ENCODE peak calls at places on chromosome 9, in seven cellular contexts. One of them, this sample, is unnamed.

GRCh38 chr9:27749838-27750237 is 176.6 kb upstream of the C9orf72 start:
- DNase-seq in HepG2: no peak
- DNase-seq in tibial nerve: no peak
- DNase-seq in cardiac muscle cell: no peak
- DNase-seq in right lobe of liver: no peak
- DNase-seq in left lung: no peak
- DNase-seq in left ventricle myocardium inferior: no peak
- DNase-seq in this sample: no peak

GRCh38 chr9:36218411-36218901 is 27.7 kb downstream of the CLTA start:
- DNase-seq in cardiac muscle cell: no peak
- DNase-seq in HepG2: no peak
- DNase-seq in tibial nerve: no peak
- DNase-seq in right lobe of liver: no peak
- DNase-seq in left lung: no peak
- DNase-seq in left ventricle myocardium inferior: no peak
- DNase-seq in this sample: no peak

GRCh38 chr9:133684461-133685361 is 48.5 kb downstream of the DBH start:
- DNase-seq in left ventricle myocardium inferior: peak; percentile 31
- DNase-seq in HepG2: no peak
- DNase-seq in cardiac muscle cell: no peak
- DNase-seq in left lung: peak; percentile 68
- DNase-seq in tibial nerve: no peak
- DNase-seq in right lobe of liver: no peak
- DNase-seq in this sample: peak; percentile 44

GRCh38 chr9:13491138-13491492 is 211.6 kb upstream of the MPDZ start:
- DNase-seq in right lobe of liver: no peak
- DNase-seq in cardiac muscle cell: no peak
- DNase-seq in tibial nerve: no peak
- DNase-seq in HepG2: no peak
- DNase-seq in left ventricle myocardium inferior: no peak
- DNase-seq in left lung: no peak
- DNase-seq in this sample: no peak

GRCh38 chr9:127553793-127554192 is 58.3 kb upstream of the STXBP1 start:
- DNase-seq in HepG2: no peak
- DNase-seq in left lung: no peak
- DNase-seq in tibial nerve: no peak
- DNase-seq in right lobe of liver: no peak
- DNase-seq in cardiac muscle cell: no peak
- DNase-seq in left ventricle myocardium inferior: no peak
- DNase-seq in this sample: no peak

GRCh38 chr9:37992924-37993349 is 76.1 kb downstream of the SHB start:
- DNase-seq in HepG2: no peak
- DNase-seq in right lobe of liver: no peak
- DNase-seq in left lung: no peak
- DNase-seq in left ventricle myocardium inferior: no peak
- DNase-seq in tibial nerve: no peak
- DNase-seq in cardiac muscle cell: no peak
- DNase-seq in this sample: no peak

GRCh38 chr9:8832956-8833355 is 1033.4 kb upstream of the DMAC1 start:
- DNase-seq in HepG2: no peak
- DNase-seq in tibial nerve: no peak
- DNase-seq in right lobe of liver: no peak
- DNase-seq in cardiac muscle cell: no peak
- DNase-seq in left ventricle myocardium inferior: no peak
- DNase-seq in left lung: no peak
- DNase-seq in this sample: no peak

GRCh38 chr9:92147030-92147853 is 32.0 kb upstream of the SPTLC1 start:
- DNase-seq in cardiac muscle cell: no peak
- DNase-seq in left ventricle myocardium inferior: peak; percentile 43
- DNase-seq in HepG2: no peak
- DNase-seq in left lung: no peak
- DNase-seq in right lobe of liver: no peak
- DNase-seq in tibial nerve: no peak
- DNase-seq in this sample: peak; percentile 75

GRCh38 chr9:75912951-75913350 is 22.5 kb downstream of the PCSK5 start:
- DNase-seq in HepG2: no peak
- DNase-seq in cardiac muscle cell: no peak
- DNase-seq in left lung: no peak
- DNase-seq in left ventricle myocardium inferior: no peak
- DNase-seq in tibial nerve: no peak
- DNase-seq in right lobe of liver: no peak
- DNase-seq in this sample: no peak

GRCh38 chr9:14351206-14351605 is 37.3 kb upstream of the NFIB start:
- DNase-seq in left lung: no peak
- DNase-seq in HepG2: no peak
- DNase-seq in right lobe of liver: no peak
- DNase-seq in cardiac muscle cell: no peak
- DNase-seq in tibial nerve: no peak
- DNase-seq in left ventricle myocardium inferior: peak; percentile 63
- DNase-seq in this sample: no peak

GRCh38 chr9:70044450-70045307 is 1.0 kb downstream of the MAMDC2 start:
- DNase-seq in tibial nerve: no peak
- DNase-seq in left ventricle myocardium inferior: peak; percentile 25
- DNase-seq in HepG2: no peak
- DNase-seq in cardiac muscle cell: peak; percentile 14
- DNase-seq in left lung: peak; percentile 79
- DNase-seq in right lobe of liver: peak; percentile 38
- DNase-seq in this sample: no peak

GRCh38 chr9:88852794-88853193 is 138.5 kb upstream of the S1PR3 start:
- DNase-seq in tibial nerve: no peak
- DNase-seq in cardiac muscle cell: no peak
- DNase-seq in HepG2: no peak
- DNase-seq in left lung: no peak
- DNase-seq in left ventricle myocardium inferior: peak; percentile 27
- DNase-seq in right lobe of liver: no peak
- DNase-seq in this sample: no peak

GRCh38 chr9:115657695-115658094 is 495.9 kb upstream of the PAPPA start:
- DNase-seq in HepG2: no peak
- DNase-seq in tibial nerve: no peak
- DNase-seq in cardiac muscle cell: no peak
- DNase-seq in right lobe of liver: no peak
- DNase-seq in left lung: no peak
- DNase-seq in left ventricle myocardium inferior: no peak
- DNase-seq in this sample: no peak

GRCh38 chr9:136014147-136014927 is 53.2 kb upstream of the UBAC1 start:
- DNase-seq in left ventricle myocardium inferior: no peak
- DNase-seq in HepG2: no peak
- DNase-seq in right lobe of liver: peak; percentile 16
- DNase-seq in cardiac muscle cell: no peak
- DNase-seq in tibial nerve: no peak
- DNase-seq in left lung: no peak
- DNase-seq in this sample: peak; percentile 41

GRCh38 chr9:112233769-112234168 is 58.7 kb upstream of the SUSD1 start:
- DNase-seq in HepG2: peak; percentile 18
- DNase-seq in tibial nerve: no peak
- DNase-seq in cardiac muscle cell: no peak
- DNase-seq in left ventricle myocardium inferior: no peak
- DNase-seq in right lobe of liver: peak; percentile 31
- DNase-seq in left lung: no peak
- DNase-seq in this sample: no peak

GRCh38 chr9:113631811-113632665 is 168.5 kb downstream of the RGS3 start:
- DNase-seq in left lung: peak; percentile 6
- DNase-seq in tibial nerve: no peak
- DNase-seq in left ventricle myocardium inferior: no peak
- DNase-seq in right lobe of liver: no peak
- DNase-seq in HepG2: no peak
- DNase-seq in cardiac muscle cell: no peak
- DNase-seq in this sample: no peak

GRCh38 chr9:121963542-121963995 is 129.5 kb downstream of the TTLL11 start:
- DNase-seq in HepG2: no peak
- DNase-seq in left ventricle myocardium inferior: no peak
- DNase-seq in left lung: no peak
- DNase-seq in tibial nerve: no peak
- DNase-seq in cardiac muscle cell: no peak
- DNase-seq in right lobe of liver: no peak
- DNase-seq in this sample: no peak

GRCh38 chr9:114754574-114754973 is 51.3 kb downstream of the TNFSF15 start:
- DNase-seq in cardiac muscle cell: no peak
- DNase-seq in right lobe of liver: no peak
- DNase-seq in left ventricle myocardium inferior: no peak
- DNase-seq in HepG2: no peak
- DNase-seq in tibial nerve: no peak
- DNase-seq in left lung: no peak
- DNase-seq in this sample: no peak

GRCh38 chr9:110148868-110149267 is 59.1 kb downstream of the C9orf152 start:
- DNase-seq in left lung: no peak
- DNase-seq in cardiac muscle cell: no peak
- DNase-seq in left ventricle myocardium inferior: no peak
- DNase-seq in HepG2: no peak
- DNase-seq in tibial nerve: no peak
- DNase-seq in right lobe of liver: no peak
- DNase-seq in this sample: no peak

DNA sequence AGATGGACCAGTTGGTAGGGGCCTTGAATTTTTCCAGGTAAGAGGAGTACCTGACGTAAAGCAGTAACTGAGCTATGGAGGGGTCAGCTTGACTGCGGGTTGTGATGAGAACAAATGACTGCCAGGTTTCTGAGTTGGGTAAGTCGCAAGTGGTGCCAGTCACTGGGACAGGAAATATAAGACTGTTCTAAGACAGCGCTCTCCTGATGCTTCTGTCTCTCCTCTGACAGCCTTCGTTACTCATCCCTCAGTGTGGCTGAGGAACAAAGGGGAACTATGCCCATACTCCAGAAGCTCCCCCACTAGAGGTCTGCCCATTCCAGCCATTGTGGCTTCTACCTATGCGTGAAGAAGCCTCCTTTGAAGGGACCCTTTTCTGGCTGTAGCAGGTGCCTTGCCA is 13.3 kb downstream of the CAVIN4 start:
- DNase-seq in cardiac muscle cell: no peak
- DNase-seq in tibial nerve: no peak
- DNase-seq in left lung: no peak
- DNase-seq in right lobe of liver: no peak
- DNase-seq in left ventricle myocardium inferior: no peak
- DNase-seq in HepG2: no peak
- DNase-seq in this sample: no peak
- H3K4me1 ChIP-seq in cardiac muscle cell: no peaks in the 10 kb centered on the region
- H3K4me1 ChIP-seq in tibial nerve: peaks cover 8% of the 10 kb centered on the region
- H3K4me1 ChIP-seq in left lung: no peaks in the 10 kb centered on the region
- H3K4me1 ChIP-seq in right lobe of liver: no peaks in the 10 kb centered on the region
- H3K4me1 ChIP-seq in left ventricle myocardium inferior: peaks cover 16% of the 10 kb centered on the region
- H3K4me1 ChIP-seq in HepG2: peaks cover 18% of the 10 kb centered on the region
- H3K4me1 ChIP-seq in this sample: no peaks in the 10 kb centered on the region

GRCh38 chr9:137277329-137278041 is at the start of gene TOR4A:
- DNase-seq in tibial nerve: peak; percentile 44
- DNase-seq in left lung: peak; percentile 98
- DNase-seq in cardiac muscle cell: peak; percentile 85
- DNase-seq in HepG2: peak; percentile 94
- DNase-seq in left ventricle myocardium inferior: peak; percentile 88
- DNase-seq in right lobe of liver: peak; percentile 86
- DNase-seq in this sample: peak; percentile 95

GRCh38 chr9:137279741-137280477 is 2.4 kb downstream of the TOR4A start:
- DNase-seq in right lobe of liver: no peak
- DNase-seq in left lung: peak; percentile 60
- DNase-seq in tibial nerve: no peak
- DNase-seq in left ventricle myocardium inferior: no peak
- DNase-seq in HepG2: no peak
- DNase-seq in cardiac muscle cell: no peak
- DNase-seq in this sample: peak; percentile 45

GRCh38 chr9:137278913-137279711 is 1.6 kb downstream of the TOR4A start:
- DNase-seq in left lung: peak; percentile 80
- DNase-seq in left ventricle myocardium inferior: no peak
- DNase-seq in tibial nerve: no peak
- DNase-seq in cardiac muscle cell: no peak
- DNase-seq in right lobe of liver: no peak
- DNase-seq in HepG2: no peak
- DNase-seq in this sample: peak; percentile 48

GRCh38 chr9:137276757-137277328 is 683 bp upstream of the TOR4A start:
- DNase-seq in right lobe of liver: peak; percentile 77
- DNase-seq in cardiac muscle cell: peak; percentile 94
- DNase-seq in tibial nerve: no peak
- DNase-seq in left lung: peak; percentile 87
- DNase-seq in left ventricle myocardium inferior: peak; percentile 89
- DNase-seq in HepG2: peak; percentile 76
- DNase-seq in this sample: peak; percentile 87

DNA sequence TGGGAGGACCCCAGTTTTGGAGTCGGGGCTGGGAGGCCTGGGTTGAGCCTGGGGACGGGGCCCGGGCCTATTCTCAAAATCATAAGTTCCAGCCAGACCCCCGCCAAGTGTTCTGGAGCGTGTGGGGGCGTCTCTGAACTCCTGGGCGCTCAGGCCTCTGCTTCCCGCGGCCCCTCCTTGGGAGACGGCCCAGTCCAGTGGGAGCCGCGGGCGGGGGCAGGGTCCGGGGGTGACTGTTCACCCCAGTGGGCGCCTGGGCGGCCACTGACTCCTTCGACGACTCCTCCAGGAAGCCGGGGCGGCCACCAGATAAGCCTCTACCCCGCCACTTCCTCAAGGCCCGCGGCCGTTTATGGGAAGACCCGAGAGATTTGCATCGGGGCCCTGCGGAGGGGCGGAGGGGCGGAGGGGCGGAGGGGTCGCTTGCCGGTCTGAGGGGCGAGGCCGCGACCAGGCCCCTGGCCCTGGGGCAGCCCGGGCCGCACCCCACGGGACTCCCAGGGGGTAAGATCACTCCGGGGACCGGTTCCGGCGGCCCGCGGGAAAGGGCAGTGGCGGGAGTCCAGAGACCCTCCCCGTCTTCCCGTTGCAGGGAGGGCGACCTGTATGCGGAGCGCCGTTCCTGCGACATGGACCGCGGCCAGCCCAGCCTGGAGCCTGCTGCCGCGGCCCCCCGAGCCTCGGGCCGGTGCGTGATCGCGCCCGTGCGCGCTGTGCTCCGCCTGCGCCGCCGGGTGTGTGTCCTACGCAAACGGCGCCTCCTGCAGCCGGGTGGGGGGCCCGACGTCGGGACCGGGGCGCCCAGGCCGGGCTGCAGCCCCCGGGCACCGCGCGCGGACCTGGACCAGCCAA is 761 bp downstream of the TOR4A start:
- DNase-seq in cardiac muscle cell: no peak
- DNase-seq in left ventricle myocardium inferior: no peak
- DNase-seq in tibial nerve: no peak
- DNase-seq in right lobe of liver: peak; percentile 59
- DNase-seq in HepG2: no peak
- DNase-seq in left lung: peak; percentile 90
- DNase-seq in this sample: peak; percentile 69
- H3K4me3 ChIP-seq in cardiac muscle cell: peak overlapping the region; percentile 26
- H3K4me3 ChIP-seq in left ventricle myocardium inferior: peak overlapping the region; percentile 73
- H3K4me3 ChIP-seq in tibial nerve: peak overlapping the region; percentile 51
- H3K4me3 ChIP-seq in right lobe of liver: peak overlapping the region; percentile 39
- H3K4me3 ChIP-seq in HepG2: peak overlapping the region; percentile 88
- H3K4me3 ChIP-seq in left lung: peak overlapping the region; percentile 87
- H3K4me3 ChIP-seq in this sample: peak overlapping the region; percentile 74

GRCh38 chr9:119284118-119284517 is 85.1 kb downstream of the BRINP1 start:
- DNase-seq in left ventricle myocardium inferior: no peak
- DNase-seq in right lobe of liver: no peak
- DNase-seq in HepG2: peak; percentile 6
- DNase-seq in tibial nerve: no peak
- DNase-seq in cardiac muscle cell: peak; percentile 54
- DNase-seq in left lung: no peak
- DNase-seq in this sample: no peak
- TF ChIP-seq CTCF in left ventricle myocardium inferior: peak; percentile 21
- TF ChIP-seq CTCF in right lobe of liver: no peak
- TF ChIP-seq CTCF in HepG2: peak; percentile 31
- TF ChIP-seq CTCF in tibial nerve: no peak
- TF ChIP-seq CTCF in cardiac muscle cell: peak; percentile 21
- TF ChIP-seq CTCF in left lung: no peak
- TF ChIP-seq CTCF in this sample: no peak

DNA sequence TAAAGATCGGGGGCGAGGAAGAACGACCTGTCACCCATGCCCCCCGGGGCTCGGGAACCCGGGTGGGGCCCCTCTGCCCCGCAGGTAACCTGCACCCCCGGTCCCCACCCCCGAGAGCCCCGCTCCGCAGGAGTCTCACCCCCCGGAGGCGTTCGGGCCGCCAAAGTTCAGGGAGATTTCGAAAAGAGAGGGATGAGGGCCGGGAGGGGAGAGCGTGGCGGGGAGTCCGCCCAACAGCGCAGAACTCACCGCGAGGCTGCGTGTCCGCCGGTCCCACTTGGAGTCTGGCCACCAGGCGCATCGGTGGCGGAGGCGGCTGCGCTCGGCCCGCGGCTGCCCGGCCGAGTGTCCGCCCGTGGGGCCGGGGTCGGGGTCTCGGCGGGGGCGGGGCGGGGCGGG is at the start of gene PHF19:
- DNase-seq in left ventricle myocardium inferior: peak; percentile 36
- DNase-seq in right lobe of liver: peak; percentile 37
- DNase-seq in tibial nerve: no peak
- DNase-seq in left lung: peak; percentile 85
- DNase-seq in cardiac muscle cell: no peak
- DNase-seq in HepG2: peak; percentile 23
- DNase-seq in this sample: peak; percentile 49
- H3K4me1 ChIP-seq in left ventricle myocardium inferior: peaks cover 21% of the 10 kb centered on the region
- H3K4me1 ChIP-seq in right lobe of liver: no peaks in the 10 kb centered on the region
- H3K4me1 ChIP-seq in tibial nerve: peaks cover 27% of the 10 kb centered on the region
- H3K4me1 ChIP-seq in left lung: peaks cover 35% of the 10 kb centered on the region
- H3K4me1 ChIP-seq in cardiac muscle cell: no peaks in the 10 kb centered on the region
- H3K4me1 ChIP-seq in HepG2: peaks cover 45% of the 10 kb centered on the region
- H3K4me1 ChIP-seq in this sample: peaks cover 12% of the 10 kb centered on the region